ENCODE peak calls at places on chromosome 13, in four cellular contexts. V is uterus, C is frontal cortex, T is HT1080. H is an unnamed sample.
A peak's percentile ranks its signal among the peaks of the same experiment; 100 is the strongest.

GRCh38 chr13:27043013-27043412 is 128.6 kb downstream of the USP12 start:
- DNase-seq in V (no peak), C (peak; percentile 70), T (peak; percentile 96), H (peak; percentile 93)

GRCh38 chr13:95494082-95494681 is 58.3 kb upstream of the CLDN10 start:
- DNase-seq in V (no peak), C (no peak), T (peak; percentile 57), H (peak; percentile 51)

GRCh38 chr13:21069561-21070004 is 8.2 kb upstream of the LATS2 start:
- DNase-seq in V (peak; percentile 43), C (no peak), T (peak; percentile 93), H (peak; percentile 50)

GRCh38 chr13:113064000-113064533 is 41.5 kb upstream of the F7 start:
- DNase-seq in V (no peak), C (no peak), T (no peak), H (no peak)

GRCh38 chr13:50366488-50367174 is 351.4 kb downstream of the KCNRG start:
- DNase-seq in V (no peak), C (no peak), T (no peak), H (no peak)

GRCh38 chr13:76523740-76524382 is 362.3 kb downstream of the KCTD12 start:
- DNase-seq in V (no peak), C (no peak), T (no peak), H (no peak)

GRCh38 chr13:31756346-31756745 is 17.0 kb downstream of the RXFP2 start:
- DNase-seq in V (peak; percentile 24), C (no peak), T (peak; percentile 97), H (peak; percentile 82)

GRCh38 chr13:99903140-99903539 is 68.4 kb downstream of the ZIC5 start:
- DNase-seq in V (no peak), C (no peak), T (no peak), H (no peak)

GRCh38 chr13:19605161-19605955 is 28.1 kb upstream of the MPHOSPH8 start:
- DNase-seq in V (no peak), C (no peak), T (no peak), H (no peak)

GRCh38 chr13:76016799-76017198 is 380.7 kb downstream of the LMO7 start:
- DNase-seq in V (no peak), C (no peak), T (peak; percentile 28), H (peak; percentile 5)

GRCh38 chr13:110363009-110363408 is 55.9 kb downstream of the COL4A2 start:
- DNase-seq in V (no peak), C (no peak), T (no peak), H (peak; percentile 32)

GRCh38 chr13:114313061-114313860 is 1.0 kb upstream of the CHAMP1 start:
- DNase-seq in V (no peak), C (no peak), T (peak; percentile 68), H (peak; percentile 19)

GRCh38 chr13:21800847-21801616 is 130.2 kb downstream of the FGF9 start:
- DNase-seq in V (no peak), C (no peak), T (peak; percentile 43), H (peak; percentile 14)

GRCh38 chr13:67506407-67506806 is 276.3 kb upstream of the PCDH9 start:
- DNase-seq in V (no peak), C (no peak), T (no peak), H (no peak)

GRCh38 chr13:39047560-39047959 is 9.3 kb downstream of the NHLRC3 start:
- DNase-seq in V (no peak), C (no peak), T (no peak), H (no peak)

GRCh38 chr13:32278456-32278855 is 36.7 kb downstream of the ZAR1L start:
- DNase-seq in V (no peak), C (no peak), T (no peak), H (peak; percentile 13)

GRCh38 chr13:108185218-108185617 is 30.1 kb downstream of the LIG4 start:
- DNase-seq in V (no peak), C (no peak), T (no peak), H (no peak)

GRCh38 chr13:97367016-97367415 is 67.0 kb upstream of the RAP2A start:
- DNase-seq in V (no peak), C (no peak), T (no peak), H (peak; percentile 6)

GRCh38 chr13:61148691-61149332 is 266.8 kb downstream of the PCDH20 start:
- DNase-seq in V (no peak), C (no peak), T (peak; percentile 15), H (no peak)

GRCh38 chr13:92224825-92225224 is 826.4 kb downstream of the GPC5 start:
- DNase-seq in V (no peak), C (no peak), T (no peak), H (no peak)

GRCh38 chr13:77563110-77563509 is 27.6 kb downstream of the SCEL start:
- DNase-seq in V (no peak), C (no peak), T (peak; percentile 12), H (no peak)

GRCh38 chr13:113184568-113185440 is 23.7 kb downstream of the PCID2 start:
- DNase-seq in V (no peak), C (no peak), T (no peak), H (no peak)

GRCh38 chr13:24983094-24983493 is 112.8 kb upstream of the PABPC3 start:
- DNase-seq in V (no peak), C (no peak), T (no peak), H (no peak)

GRCh38 chr13:98481511-98481951 is 95.4 kb downstream of the STK24 start:
- DNase-seq in V (no peak), C (no peak), T (no peak), H (no peak)

GRCh38 chr13:20294497-20294896 is 62.4 kb upstream of the GJB6 start:
- DNase-seq in V (no peak), C (no peak), T (no peak), H (no peak)

GRCh38 chr13:27712421-27712820 is 79.9 kb upstream of the GSX1 start:
- DNase-seq in V (no peak), C (no peak), T (no peak), H (no peak)

GRCh38 chr13:97658556-97658955 is 224.6 kb downstream of the RAP2A start:
- DNase-seq in V (no peak), C (no peak), T (no peak), H (no peak)

GRCh38 chr13:43516401-43516826 is 270.4 kb downstream of the ENOX1 start:
- DNase-seq in V (peak; percentile 77), C (no peak), T (no peak), H (no peak)

GRCh38 chr13:93690139-93690538 is 463.5 kb downstream of the GPC6 start:
- DNase-seq in V (no peak), C (no peak), T (peak; percentile 5), H (no peak)

H was measured in Daoy.